ENCODE peak calls at places on chromosomes 6 and 20, in ten cellular contexts. K is brain microvascular endothelial cell, G is fibroblast of the aortic adventitia, P is GM13976, I is HCT116, O is neural progenitor cell, V is OCI-LY7, B is MM.1S, E is cardiac fibroblast, D is astrocyte of the spinal cord. T is an unnamed sample.

GRCh38 chr20:25364879-25365699 is 25.5 kb downstream of the ABHD12 start:
- DNase-seq in K (no peak), G (no peak), P (no peak), I (no peak), O (no peak), V (no peak), B (no peak), E (no peak), D (no peak), T (no peak)

GRCh38 chr6:44898296-44898930 is 429.7 kb upstream of the RUNX2 start:
- DNase-seq in K (peak), G (peak), P (no peak), I (no peak), O (no peak), V (no peak), B (no peak), E (peak), D (peak), T (no peak)

GRCh38 chr20:38883081-38883980 is 42.9 kb upstream of the FAM83D start:
- DNase-seq in K (peak), G (peak), P (no peak), I (no peak), O (no peak), V (peak), B (no peak), E (peak), D (no peak), T (no peak)

GRCh38 chr6:100134703-100135102 is 140.7 kb upstream of the MCHR2 start:
- DNase-seq in K (peak), G (peak), P (no peak), I (no peak), O (no peak), V (no peak), B (no peak), E (peak), D (peak), T (no peak)

GRCh38 chr20:8749101-8749500 is 319.8 kb upstream of the PLCB4 start:
- DNase-seq in K (no peak), G (peak), P (no peak), I (no peak), O (no peak), V (no peak), B (no peak), E (peak), D (no peak), T (no peak)

GRCh38 chr6:137798261-137798660 is 68.8 kb upstream of the TNFAIP3 start:
- DNase-seq in K (peak), G (peak), P (no peak), I (no peak), O (no peak), V (no peak), B (no peak), E (no peak), D (no peak), T (no peak)

GRCh38 chr6:111841822-111842221 is 31.4 kb downstream of the FYN start:
- DNase-seq in K (peak), G (peak), P (no peak), I (no peak), O (no peak), V (peak), B (no peak), E (peak), D (peak), T (no peak)

GRCh38 chr20:56195946-56196345 is 52.6 kb upstream of the MC3R start:
- DNase-seq in K (no peak), G (no peak), P (no peak), I (no peak), O (no peak), V (no peak), B (no peak), E (no peak), D (no peak), T (no peak)

GRCh38 chr6:72948153-72948552 is 277.1 kb downstream of the KHDC1L start:
- DNase-seq in K (no peak), G (no peak), P (no peak), I (no peak), O (no peak), V (no peak), B (no peak), E (no peak), D (no peak), T (no peak)

GRCh38 chr6:109186012-109186411 is 90.7 kb downstream of the CEP57L1 start:
- DNase-seq in K (no peak), G (no peak), P (no peak), I (no peak), O (no peak), V (no peak), B (no peak), E (no peak), D (no peak), T (no peak)

GRCh38 chr6:169317441-169318202 is 64.0 kb upstream of the THBS2 start:
- DNase-seq in K (no peak), G (no peak), P (no peak), I (no peak), O (no peak), V (no peak), B (no peak), E (no peak), D (no peak), T (no peak)

GRCh38 chr6:158926429-158926828 is 73.6 kb downstream of the RSPH3 start:
- DNase-seq in K (peak), G (peak), P (no peak), I (no peak), O (no peak), V (no peak), B (no peak), E (peak), D (peak), T (no peak)

GRCh38 chr6:38713812-38714211 is 1.3 kb upstream of the DNAH8 start:
- DNase-seq in K (no peak), G (no peak), P (no peak), I (no peak), O (no peak), V (no peak), B (peak), E (no peak), D (no peak), T (no peak)

GRCh38 chr6:25922301-25922700 is 8.2 kb downstream of the SLC17A2 start:
- DNase-seq in K (no peak), G (peak), P (no peak), I (no peak), O (no peak), V (no peak), B (no peak), E (peak), D (no peak), T (no peak)

GRCh38 chr6:161444464-161444863 is 170.6 kb upstream of the AGPAT4 start:
- DNase-seq in K (no peak), G (peak), P (no peak), I (no peak), O (peak), V (no peak), B (no peak), E (no peak), D (peak), T (no peak)

DNA sequence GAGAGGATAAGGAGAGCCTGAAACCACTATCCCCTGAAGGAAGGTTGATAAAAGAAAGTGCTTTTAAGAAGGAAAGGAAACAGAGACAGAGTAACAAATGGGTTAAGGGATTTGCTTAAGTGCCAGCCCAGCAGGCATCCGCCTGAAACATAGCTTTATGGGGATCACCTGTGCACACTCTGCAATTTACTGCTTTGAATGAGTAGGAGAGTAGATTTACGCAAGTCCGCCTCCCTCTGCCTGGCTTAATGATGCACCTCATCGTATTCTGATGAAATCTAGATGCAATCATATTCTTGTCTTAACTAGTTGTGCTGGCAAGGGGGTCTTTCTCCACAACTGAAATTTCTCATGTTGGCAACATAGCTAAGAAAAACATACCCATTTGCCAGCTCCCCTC is 101.1 kb upstream of the ID4 start:
- DNase-seq in K (no peak), G (no peak), P (no peak), I (no peak), O (no peak), V (no peak), B (no peak), E (no peak), D (no peak), T (no peak)
- TF ChIP-seq CTCF in K (no peak), G (no peak), P (no peak), I (no peak), O (no peak), V (no peak), B (no peak), E (no peak), D (no peak), T (no peak)

GRCh38 chr20:6450841-6451240 is 316.6 kb upstream of the BMP2 start:
- DNase-seq in K (no peak), G (no peak), P (no peak), I (no peak), O (no peak), V (no peak), B (no peak), E (no peak), D (no peak), T (no peak)
- TF ChIP-seq CTCF in K (no peak), G (no peak), P (no peak), I (no peak), O (no peak), V (no peak), B (no peak), E (no peak), D (no peak), T (no peak)

GRCh38 chr6:78810698-78811097 is 56.7 kb upstream of the IRAK1BP1 start:
- DNase-seq in K (peak), G (peak), P (no peak), I (no peak), O (no peak), V (no peak), B (no peak), E (peak), D (no peak), T (no peak)

GRCh38 chr6:78808933-78809332 is 58.4 kb upstream of the IRAK1BP1 start:
- DNase-seq in K (no peak), G (no peak), P (no peak), I (no peak), O (no peak), V (no peak), B (no peak), E (no peak), D (no peak), T (no peak)

GRCh38 chr6:78808356-78808891 is 58.9 kb upstream of the IRAK1BP1 start:
- DNase-seq in K (no peak), G (no peak), P (no peak), I (no peak), O (no peak), V (peak), B (no peak), E (no peak), D (no peak), T (no peak)

DNA sequence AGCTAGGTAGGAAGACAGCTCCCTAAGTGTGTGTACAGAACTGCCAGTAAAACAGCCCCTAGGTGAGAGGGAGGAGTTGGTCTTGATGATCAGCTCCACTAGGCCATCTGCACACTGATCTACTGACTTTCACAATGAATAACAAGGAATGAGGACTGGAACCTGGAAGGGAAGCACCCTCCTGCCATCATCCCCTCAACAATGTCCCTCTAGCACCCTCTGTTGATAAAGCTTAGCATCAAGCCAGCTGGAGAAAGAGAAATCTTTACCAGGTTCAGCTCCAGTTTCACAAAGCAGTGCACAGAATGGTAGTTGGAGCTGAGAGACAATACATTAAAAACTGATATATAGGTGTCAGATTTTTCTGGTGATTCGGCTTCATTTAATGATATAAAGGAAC is 57.2 kb upstream of the IRAK1BP1 start:
- DNase-seq in K (peak), G (peak), P (peak), I (peak), O (peak), V (no peak), B (peak), E (peak), D (peak), T (no peak)
- TF ChIP-seq CTCF in K (peak), G (peak), P (peak), I (peak), O (peak), V (peak), B (peak), E (peak), D (peak), T (no peak)

GRCh38 chr6:56022678-56023077 is 147.3 kb upstream of the BMP5 start:
- DNase-seq in K (no peak), G (no peak), P (no peak), I (no peak), O (no peak), V (no peak), B (no peak), E (no peak), D (no peak), T (no peak)

GRCh38 chr6:56019973-56020372 is 144.6 kb upstream of the BMP5 start:
- DNase-seq in K (no peak), G (no peak), P (no peak), I (no peak), O (no peak), V (no peak), B (no peak), E (no peak), D (no peak), T (no peak)

GRCh38 chr6:56023829-56024228 is 148.4 kb upstream of the BMP5 start:
- DNase-seq in K (no peak), G (no peak), P (no peak), I (no peak), O (peak), V (no peak), B (no peak), E (no peak), D (no peak), T (no peak)

GRCh38 chr6:56024931-56025330 is 149.5 kb upstream of the BMP5 start:
- DNase-seq in K (peak), G (no peak), P (no peak), I (no peak), O (no peak), V (no peak), B (no peak), E (no peak), D (peak), T (no peak)

GRCh38 chr6:56021943-56022342 is 146.6 kb upstream of the BMP5 start:
- DNase-seq in K (no peak), G (no peak), P (no peak), I (no peak), O (peak), V (no peak), B (no peak), E (no peak), D (no peak), T (no peak)
- TF ChIP-seq CTCF in K (peak), G (no peak), P (no peak), I (no peak), O (peak), V (no peak), B (no peak), E (no peak), D (no peak), T (no peak)

DNA sequence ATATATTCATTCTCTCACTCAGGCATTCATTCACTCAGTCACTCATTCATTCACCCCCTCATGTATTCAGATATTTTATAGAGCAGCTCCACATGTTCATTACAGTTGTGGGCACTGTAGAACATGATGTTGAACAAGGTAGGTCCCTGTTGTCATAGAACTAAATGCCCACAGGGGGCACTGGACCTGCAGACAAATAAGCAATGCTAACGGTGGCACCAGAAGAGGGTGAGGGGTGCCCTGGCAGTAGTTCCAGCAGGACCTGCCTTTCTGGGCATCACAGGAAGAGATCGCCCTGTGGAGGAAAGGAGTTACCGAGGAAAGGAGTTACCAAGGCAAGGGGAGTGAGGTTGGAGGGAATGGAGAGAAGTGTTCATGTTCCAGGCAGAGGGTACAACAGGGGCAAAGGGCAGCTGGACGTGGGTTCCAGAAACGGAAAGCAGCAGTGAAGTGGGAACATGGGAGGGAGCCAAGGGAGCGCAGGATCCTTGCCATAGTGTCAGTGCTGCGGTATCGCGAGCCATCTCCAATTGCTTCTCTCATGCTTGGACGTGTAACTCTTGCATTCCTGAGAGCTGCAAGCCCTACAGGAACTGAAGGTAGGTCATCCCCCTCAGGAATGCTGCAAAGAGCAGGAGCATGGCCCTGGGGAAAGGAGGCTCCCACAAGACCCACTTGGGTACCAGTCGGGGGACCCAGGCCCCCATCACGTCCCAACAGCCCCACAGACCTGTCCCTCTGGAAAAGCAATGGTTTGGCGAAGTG is 128.2 kb downstream of the EDN3 start:
- DNase-seq in K (no peak), G (no peak), P (no peak), I (peak), O (no peak), V (no peak), B (no peak), E (no peak), D (no peak), T (no peak)
- TF ChIP-seq CTCF in K (no peak), G (no peak), P (no peak), I (no peak), O (peak), V (peak), B (peak), E (no peak), D (no peak), T (no peak)

GRCh38 chr20:34834459-34834893 is 9.0 kb upstream of the NCOA6 start:
- DNase-seq in K (no peak), G (peak), P (peak), I (peak), O (no peak), V (peak), B (peak), E (peak), D (peak), T (peak)

GRCh38 chr20:34824026-34824860 is 1.2 kb downstream of the NCOA6 start:
- DNase-seq in K (peak), G (peak), P (peak), I (peak), O (peak), V (peak), B (peak), E (peak), D (peak), T (no peak)

GRCh38 chr20:34824861-34825529 is 456 bp downstream of the NCOA6 start:
- DNase-seq in K (peak), G (peak), P (peak), I (peak), O (peak), V (peak), B (peak), E (peak), D (peak), T (peak)

GRCh38 chr20:34825530-34826362 is at the start of gene NCOA6:
- DNase-seq in K (peak), G (peak), P (peak), I (peak), O (peak), V (peak), B (peak), E (peak), D (peak), T (peak)

DNA sequence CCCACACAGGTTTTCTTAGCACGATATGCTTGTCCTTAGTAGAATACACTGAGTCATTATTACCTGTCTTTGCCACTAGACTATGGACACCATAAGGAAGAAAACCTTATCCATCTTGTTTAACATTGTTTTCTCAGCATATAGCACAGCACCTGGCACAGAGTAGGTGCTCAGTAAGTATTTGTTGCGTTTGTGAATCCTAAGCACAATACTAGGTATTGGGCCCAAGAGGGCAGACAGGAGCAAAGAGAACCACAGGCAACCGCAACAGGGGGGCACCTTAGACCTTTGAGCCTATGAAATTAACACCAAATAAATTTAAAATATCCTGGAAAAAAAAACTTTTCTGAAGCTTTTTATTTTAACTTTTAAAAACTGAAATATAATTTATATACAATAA is 3.7 kb upstream of the NCOA6 start:
- DNase-seq in K (no peak), G (no peak), P (no peak), I (no peak), O (no peak), V (peak), B (no peak), E (no peak), D (no peak), T (no peak)
- TF ChIP-seq CTCF in K (peak), G (no peak), P (no peak), I (no peak), O (no peak), V (peak), B (no peak), E (no peak), D (no peak), T (no peak)

GRCh38 chr6:155352130-155352420 is 37.8 kb upstream of the TFB1M start:
- DNase-seq in K (no peak), G (no peak), P (no peak), I (no peak), O (no peak), V (no peak), B (no peak), E (no peak), D (no peak), T (no peak)

GRCh38 chr6:155349956-155350355 is 35.7 kb upstream of the TFB1M start:
- DNase-seq in K (no peak), G (no peak), P (no peak), I (no peak), O (no peak), V (no peak), B (no peak), E (no peak), D (no peak), T (no peak)

GRCh38 chr6:155352812-155353211 is 38.5 kb upstream of the TFB1M start:
- DNase-seq in K (peak), G (peak), P (no peak), I (no peak), O (no peak), V (no peak), B (no peak), E (peak), D (peak), T (no peak)

GRCh38 chr6:155351273-155352129 is 37.2 kb upstream of the TFB1M start:
- DNase-seq in K (no peak), G (no peak), P (peak), I (no peak), O (no peak), V (peak), B (peak), E (no peak), D (no peak), T (no peak)

DNA sequence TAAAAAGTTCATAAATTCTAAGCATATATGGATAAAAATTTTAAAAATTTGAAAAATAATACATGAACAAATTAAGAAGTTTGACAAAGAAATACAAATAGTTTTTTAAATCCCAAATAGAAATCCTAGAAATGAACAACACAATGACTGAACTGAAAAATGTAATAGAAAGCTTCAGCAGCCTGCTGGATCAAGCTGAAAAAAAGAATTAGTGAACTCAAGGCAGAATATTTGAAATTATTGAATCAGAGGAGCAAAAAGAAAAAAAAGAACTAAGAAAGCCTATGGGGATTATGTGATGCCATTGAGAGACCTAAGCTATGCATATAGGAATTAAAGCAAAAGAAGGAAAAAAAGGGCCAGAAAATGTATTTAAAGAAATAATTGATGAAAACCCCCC is 39.9 kb upstream of the TFB1M start:
- DNase-seq in K (no peak), G (no peak), P (no peak), I (no peak), O (no peak), V (peak), B (no peak), E (no peak), D (no peak), T (no peak)
- TF ChIP-seq CTCF in K (no peak), G (no peak), P (no peak), I (no peak), O (no peak), V (no peak), B (no peak), E (no peak), D (no peak), T (no peak)

T was measured in mesothelial cell of epicardium.